ENCODE peak calls at places on chromosomes 1 and 21, in four cellular contexts. K is mesenchymal stem cell; I is CD4-positive, alpha-beta memory T cell; H is IMR-90. U is an unnamed sample. For H3K4me1, the result is how much of the 10 kb centered on the place peaks cover.

GRCh38 chr1:25246600-25247023 is 642 bp downstream of the RSRP1 start:
- DNase-seq in H (no peak), K (peak), I (no peak), U (peak)

GRCh38 chr1:216346521-216346920 is 76.7 kb downstream of the USH2A start:
- DNase-seq in I (no peak), K (no peak), H (no peak), U (no peak)

GRCh38 chr1:101567582-101568189 is 330.9 kb downstream of the S1PR1 start:
- DNase-seq in H (peak), K (peak), I (peak), U (peak)

GRCh38 chr1:53544731-53545515 is 85.7 kb downstream of the DMRTB1 start:
- DNase-seq in I (no peak), K (no peak), H (no peak), U (peak)

GRCh38 chr1:236389253-236389652 is 4.8 kb upstream of the EDARADD start:
- DNase-seq in H (no peak), K (no peak), I (no peak), U (no peak)

GRCh38 chr1:1594602-1594981 is 5.3 kb downstream of the FNDC10 start:
- DNase-seq in K (no peak), H (no peak), I (no peak), U (no peak)

GRCh38 chr1:56330400-56331026 is 248.8 kb downstream of the PLPP3 start:
- DNase-seq in H (peak), I (no peak), K (peak), U (no peak)

GRCh38 chr21:33197546-33197945 is 32.2 kb upstream of the IFNAR2 start:
- DNase-seq in H (no peak), K (no peak), I (no peak), U (peak)

GRCh38 chr1:177897601-177898376 is 72.1 kb downstream of the SEC16B start:
- DNase-seq in K (no peak), I (no peak), H (no peak), U (no peak)

GRCh38 chr21:26795866-26796329 is 49.3 kb downstream of the ADAMTS1 start:
- DNase-seq in I (no peak), H (peak), K (peak), U (peak)

GRCh38 chr1:185646202-185646683 is 87.9 kb upstream of the HMCN1 start:
- DNase-seq in K (peak), H (peak), I (no peak), U (no peak)

GRCh38 chr1:21175324-21175669 is 1.4 kb downstream of the EIF4G3 start:
- DNase-seq in K (peak), H (peak), I (peak), U (peak)

GRCh38 chr1:151145158-151146071 is 1.0 kb downstream of the SEMA6C start:
- DNase-seq in K (peak), H (no peak), I (peak), U (peak)

GRCh38 chr21:36325373-36326010 is 5.5 kb downstream of the MORC3 start:
- DNase-seq in H (peak), I (no peak), K (no peak), U (no peak)

GRCh38 chr1:223248787-223249175 is 105.7 kb upstream of the TLR5 start:
- DNase-seq in I (peak), H (no peak), K (no peak), U (no peak)

GRCh38 chr21:35438643-35439404 is 389.7 kb upstream of the RUNX1 start:
- DNase-seq in H (peak), I (no peak), K (no peak), U (no peak)

GRCh38 chr21:34722684-34723300 is 54.0 kb downstream of the CLIC6 start:
- DNase-seq in I (peak), K (no peak), H (no peak), U (no peak)

GRCh38 chr21:39854572-39854971 is 12.7 kb upstream of the PCP4 start:
- DNase-seq in K (no peak), I (no peak), H (no peak), U (no peak)

GRCh38 chr21:46125846-46126301 is 28.0 kb downstream of the COL6A2 start:
- DNase-seq in H (no peak), I (no peak), K (no peak), U (peak)

GRCh38 chr1:170910273-170910672 is 25.1 kb upstream of the MROH9 start:
- DNase-seq in I (no peak), K (peak), H (peak), U (no peak)

GRCh38 chr1:223413216-223413615 is 20.0 kb downstream of the CCDC185 start:
- DNase-seq in I (no peak), K (no peak), H (no peak), U (no peak)

GRCh38 chr1:222627232-222627631 is 9.3 kb downstream of the MIA3 start:
- DNase-seq in K (no peak), H (peak), I (no peak), U (no peak)

GRCh38 chr1:179941439-179941838 is 13.2 kb upstream of the CEP350 start:
- DNase-seq in I (no peak), K (no peak), H (no peak), U (no peak)

GRCh38 chr1:24331961-24332673 is 13.0 kb downstream of the GRHL3 start:
- DNase-seq in K (no peak), I (no peak), H (no peak), U (no peak)

GRCh38 chr1:63063367-63063766 is 259.0 kb upstream of the FOXD3 start:
- DNase-seq in K (no peak), H (no peak), I (no peak), U (no peak)

GRCh38 chr1:171254859-171255258 is 6.6 kb downstream of the FMO1 start:
- DNase-seq in I (no peak), K (peak), H (peak), U (no peak)

GRCh38 chr1:41752514-41753170 is 166.1 kb downstream of the HIVEP3 start:
- DNase-seq in H (no peak), K (no peak), I (no peak), U (no peak)

GRCh38 chr1:241677171-241677570 is 25.1 kb downstream of the WDR64 start:
- DNase-seq in I (peak), H (no peak), K (no peak), U (no peak)

GRCh38 chr21:45161039-45161945 is 86.9 kb downstream of the ADARB1 start:
- DNase-seq in H (no peak), I (no peak), K (no peak), U (no peak)

GRCh38 chr21:46219591-46220239 is 8.9 kb downstream of the LSS start:
- DNase-seq in H (no peak), I (no peak), K (no peak), U (peak)

GRCh38 chr1:60281360-60281932 is 207.9 kb upstream of the C1orf87 start:
- DNase-seq in I (no peak), K (peak), H (peak), U (peak)

GRCh38 chr1:219143735-219144134 is 29.9 kb upstream of the LYPLAL1 start:
- DNase-seq in H (peak), I (no peak), K (no peak), U (no peak)

GRCh38 chr1:175678471-175678870 is 64.9 kb downstream of the TNR start:
- DNase-seq in H (no peak), I (no peak), K (peak), U (no peak)

GRCh38 chr1:164716992-164717703 is 158.2 kb downstream of the PBX1 start:
- DNase-seq in K (peak), I (no peak), H (peak), U (no peak)
- H3K4me1 ChIP-seq in K (under half), I (under half), H (under half), U (under half)

DNA sequence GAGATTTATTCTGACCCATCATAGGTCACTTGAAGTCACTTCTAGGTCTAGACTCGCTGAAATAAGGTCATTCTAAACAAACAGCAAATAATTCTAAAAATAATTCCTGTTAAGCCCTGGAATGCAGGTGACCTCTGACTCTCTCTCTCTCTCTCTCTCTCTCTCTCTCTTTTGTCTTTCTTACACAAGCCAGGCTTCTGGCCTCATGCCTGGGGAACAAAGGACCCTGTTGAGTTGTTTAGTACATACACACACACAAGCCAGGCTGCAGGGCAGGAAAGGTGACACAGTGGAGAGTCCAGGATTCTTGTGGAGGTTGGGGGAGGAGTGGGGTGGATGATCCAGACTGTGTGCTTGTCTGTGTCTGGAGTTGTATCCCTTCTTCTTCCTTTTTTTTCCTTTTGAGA is 4.0 kb upstream of the MEX3A start:
- DNase-seq in H (peak), I (no peak), K (peak), U (no peak)
- H3K4me3 ChIP-seq in H (no peak), I (no peak), K (no peak), U (no peak)

GRCh38 chr1:8464987-8465386 is 147.1 kb downstream of the SLC45A1 start:
- DNase-seq in H (peak), I (no peak), K (peak), U (no peak)
- H3K27ac ChIP-seq in H (peak), I (no peak), K (no peak), U (no peak)

GRCh38 chr1:168057921-168058320 is 78.8 kb downstream of the GPR161 start:
- DNase-seq in I (no peak), H (peak), K (peak), U (no peak)
- H3K4me1 ChIP-seq in I (under half), H (under half), K (under half), U (under half)

GRCh38 chr1:231663211-231663792 is 36.7 kb downstream of the DISC1 start:
- DNase-seq in H (peak), I (no peak), K (peak), U (no peak)

GRCh38 chr1:231666957-231667601 is 40.5 kb downstream of the DISC1 start:
- DNase-seq in I (no peak), K (no peak), H (no peak), U (no peak)

GRCh38 chr1:231666220-231666956 is 39.8 kb downstream of the DISC1 start:
- DNase-seq in K (no peak), I (no peak), H (peak), U (no peak)

GRCh38 chr1:231667883-231668506 is 41.4 kb downstream of the DISC1 start:
- DNase-seq in I (no peak), H (no peak), K (no peak), U (no peak)

GRCh38 chr1:231665046-231665445 is 38.5 kb downstream of the DISC1 start:
- DNase-seq in H (no peak), I (no peak), K (peak), U (no peak)
- H3K4me3 ChIP-seq in H (no peak), I (no peak), K (no peak), U (no peak)

GRCh38 chr1:160405331-160405877 is 5.0 kb downstream of the VANGL2 start:
- DNase-seq in I (no peak), K (no peak), H (no peak), U (no peak)

GRCh38 chr1:160406131-160406968 is 6.0 kb downstream of the VANGL2 start:
- DNase-seq in I (no peak), K (no peak), H (no peak), U (no peak)

GRCh38 chr1:160408864-160409263 is 8.5 kb downstream of the VANGL2 start:
- DNase-seq in H (no peak), K (no peak), I (no peak), U (no peak)

GRCh38 chr1:160410412-160411005 is 10.1 kb downstream of the VANGL2 start:
- DNase-seq in H (no peak), K (no peak), I (no peak), U (peak)

DNA sequence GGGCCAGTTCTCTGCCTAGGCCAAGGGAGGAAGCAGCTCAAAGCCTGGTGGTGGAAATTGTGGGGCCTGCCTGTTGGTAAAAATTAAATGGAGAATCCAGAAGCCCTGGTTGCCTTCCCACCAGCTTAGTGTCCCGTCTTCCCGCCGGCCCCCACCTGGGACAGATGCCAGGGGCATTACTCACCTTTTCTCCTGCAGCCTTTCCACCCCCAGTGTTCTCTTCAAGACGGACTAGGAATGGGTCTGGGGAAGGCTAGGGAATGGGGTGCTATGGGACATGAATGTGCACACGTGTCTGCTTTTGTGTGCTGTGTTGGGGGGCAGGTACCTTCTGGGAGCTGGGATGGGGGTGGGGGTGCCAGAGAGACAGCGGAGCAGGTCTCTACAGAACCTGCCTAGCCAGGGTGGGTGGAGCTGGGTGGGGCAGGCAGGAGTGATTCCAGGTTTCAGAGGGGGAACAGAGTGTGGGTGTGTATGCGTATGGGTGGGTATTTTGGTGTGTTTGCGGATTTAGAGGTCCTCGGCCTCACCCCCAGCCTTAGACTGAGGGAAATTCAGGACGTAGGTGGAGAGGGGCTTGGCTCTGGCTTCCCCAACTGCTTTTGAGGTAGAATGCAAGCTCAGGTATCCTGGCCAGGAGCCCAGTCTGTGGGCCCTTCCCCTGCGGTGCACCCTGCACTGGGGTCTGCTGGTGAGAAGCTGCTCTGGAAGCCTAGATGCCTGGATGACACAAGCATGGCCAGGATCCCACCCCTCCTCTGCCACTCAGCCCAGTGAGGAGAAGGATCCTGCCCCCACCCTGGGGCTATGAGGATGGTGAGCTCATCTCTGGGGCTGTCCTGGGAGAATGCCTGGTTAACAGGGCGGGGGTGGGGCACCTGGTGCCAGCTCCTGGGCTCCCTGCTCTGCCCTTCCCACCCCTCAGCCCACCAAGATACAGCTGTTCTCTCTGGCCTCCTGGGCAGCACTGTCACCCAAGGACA is 7.7 kb downstream of the VANGL2 start:
- DNase-seq in I (no peak), K (no peak), H (no peak), U (no peak)
- H3K27ac ChIP-seq in I (no peak), K (peak), H (no peak), U (no peak)

GRCh38 chr1:230303822-230304221 is 122.3 kb downstream of the PGBD5 start:
- DNase-seq in K (no peak), I (no peak), H (peak), U (no peak)

GRCh38 chr1:230301322-230301721 is 124.8 kb downstream of the PGBD5 start:
- DNase-seq in I (no peak), K (no peak), H (no peak), U (no peak)

GRCh38 chr1:230300322-230301301 is 125.5 kb downstream of the PGBD5 start:
- DNase-seq in K (no peak), I (no peak), H (no peak), U (no peak)

GRCh38 chr1:230301820-230302219 is 124.3 kb downstream of the PGBD5 start:
- DNase-seq in K (no peak), I (no peak), H (no peak), U (no peak)

GRCh38 chr1:230303069-230303468 is 123.1 kb downstream of the PGBD5 start:
- DNase-seq in H (no peak), K (no peak), I (no peak), U (no peak)
- H3K4me1 ChIP-seq in H (under half), K (under half), I (under half), U (under half)

GRCh38 chr1:27363766-27364695 is 2.7 kb downstream of the MAP3K6 start:
- DNase-seq in I (no peak), K (no peak), H (no peak), U (no peak)
- H3K4me3 ChIP-seq in I (no peak), K (no peak), H (no peak), U (no peak)